ENCODE peak calls at places on chromosomes 16 and 17, in eight cellular contexts. One of them, this sample, is unnamed.

GRCh38 chr17:51035436-51035835 is 85.2 kb downstream of the SPAG9 start:
- DNase-seq in endothelial cell of umbilical vein: peak
- DNase-seq in stimulated activated CD8-positive, alpha-beta memory T cell treated with anti-CD3 and anti-CD28 coated beads, Interleukin-4, amount 100 ng/mL, for 24 hours: no peak
- DNase-seq in LoVo: no peak
- DNase-seq in NCI-H524 treated with DMSO at 0.1 percent for 48 hours: no peak
- DNase-seq in heart left ventricle: no peak
- DNase-seq in activated T-helper 1 cell treated with Interleukin-2 at 50 U/mL for 16 hours: no peak
- DNase-seq in M059J: peak
- DNase-seq in this sample: no peak

GRCh38 chr17:74780443-74781238 is 4.5 kb upstream of the NAT9 start:
- DNase-seq in stimulated activated CD8-positive, alpha-beta memory T cell treated with anti-CD3 and anti-CD28 coated beads, Interleukin-4, amount 100 ng/mL, for 24 hours: no peak
- DNase-seq in activated T-helper 1 cell treated with Interleukin-2 at 50 U/mL for 16 hours: no peak
- DNase-seq in NCI-H524 treated with DMSO at 0.1 percent for 48 hours: peak
- DNase-seq in LoVo: no peak
- DNase-seq in heart left ventricle: no peak
- DNase-seq in endothelial cell of umbilical vein: no peak
- DNase-seq in M059J: peak
- DNase-seq in this sample: no peak

GRCh38 chr16:87954361-87954760 is 3.1 kb downstream of the BANP start:
- DNase-seq in heart left ventricle: no peak
- DNase-seq in activated T-helper 1 cell treated with Interleukin-2 at 50 U/mL for 16 hours: no peak
- DNase-seq in endothelial cell of umbilical vein: no peak
- DNase-seq in stimulated activated CD8-positive, alpha-beta memory T cell treated with anti-CD3 and anti-CD28 coated beads, Interleukin-4, amount 100 ng/mL, for 24 hours: no peak
- DNase-seq in NCI-H524 treated with DMSO at 0.1 percent for 48 hours: no peak
- DNase-seq in LoVo: no peak
- DNase-seq in M059J: no peak
- DNase-seq in this sample: no peak

GRCh38 chr17:56884483-56885144 is 29.2 kb downstream of the TRIM25 start:
- DNase-seq in activated T-helper 1 cell treated with Interleukin-2 at 50 U/mL for 16 hours: no peak
- DNase-seq in NCI-H524 treated with DMSO at 0.1 percent for 48 hours: no peak
- DNase-seq in LoVo: no peak
- DNase-seq in M059J: no peak
- DNase-seq in stimulated activated CD8-positive, alpha-beta memory T cell treated with anti-CD3 and anti-CD28 coated beads, Interleukin-4, amount 100 ng/mL, for 24 hours: no peak
- DNase-seq in endothelial cell of umbilical vein: no peak
- DNase-seq in heart left ventricle: no peak
- DNase-seq in this sample: no peak

GRCh38 chr17:62650587-62650986 is 23.1 kb downstream of the MRC2 start:
- DNase-seq in activated T-helper 1 cell treated with Interleukin-2 at 50 U/mL for 16 hours: no peak
- DNase-seq in LoVo: no peak
- DNase-seq in NCI-H524 treated with DMSO at 0.1 percent for 48 hours: no peak
- DNase-seq in stimulated activated CD8-positive, alpha-beta memory T cell treated with anti-CD3 and anti-CD28 coated beads, Interleukin-4, amount 100 ng/mL, for 24 hours: no peak
- DNase-seq in endothelial cell of umbilical vein: no peak
- DNase-seq in heart left ventricle: no peak
- DNase-seq in M059J: peak
- DNase-seq in this sample: no peak

GRCh38 chr17:10631048-10631700 is 25.9 kb downstream of the MYH3 start:
- DNase-seq in NCI-H524 treated with DMSO at 0.1 percent for 48 hours: no peak
- DNase-seq in endothelial cell of umbilical vein: peak
- DNase-seq in activated T-helper 1 cell treated with Interleukin-2 at 50 U/mL for 16 hours: no peak
- DNase-seq in LoVo: peak
- DNase-seq in heart left ventricle: no peak
- DNase-seq in stimulated activated CD8-positive, alpha-beta memory T cell treated with anti-CD3 and anti-CD28 coated beads, Interleukin-4, amount 100 ng/mL, for 24 hours: peak
- DNase-seq in M059J: no peak
- DNase-seq in this sample: no peak

GRCh38 chr16:11076259-11077018 is 132.1 kb downstream of the CLEC16A start:
- DNase-seq in stimulated activated CD8-positive, alpha-beta memory T cell treated with anti-CD3 and anti-CD28 coated beads, Interleukin-4, amount 100 ng/mL, for 24 hours: peak
- DNase-seq in M059J: no peak
- DNase-seq in LoVo: no peak
- DNase-seq in NCI-H524 treated with DMSO at 0.1 percent for 48 hours: peak
- DNase-seq in endothelial cell of umbilical vein: no peak
- DNase-seq in heart left ventricle: no peak
- DNase-seq in activated T-helper 1 cell treated with Interleukin-2 at 50 U/mL for 16 hours: no peak
- DNase-seq in this sample: no peak

GRCh38 chr16:85042606-85043005 is 15.0 kb downstream of the KIAA0513 start:
- DNase-seq in LoVo: no peak
- DNase-seq in activated T-helper 1 cell treated with Interleukin-2 at 50 U/mL for 16 hours: no peak
- DNase-seq in M059J: no peak
- DNase-seq in NCI-H524 treated with DMSO at 0.1 percent for 48 hours: no peak
- DNase-seq in heart left ventricle: no peak
- DNase-seq in stimulated activated CD8-positive, alpha-beta memory T cell treated with anti-CD3 and anti-CD28 coated beads, Interleukin-4, amount 100 ng/mL, for 24 hours: no peak
- DNase-seq in endothelial cell of umbilical vein: no peak
- DNase-seq in this sample: no peak

This sample was measured in CD4-positive, alpha-beta T cell.